ENCODE peak calls at places on chromosome 15, in five cellular contexts. Z is HTR-8/SVneo; C is stimulated activated CD8-positive, alpha-beta memory T cell treated with anti-CD3 and anti-CD28 coated beads, Interleukin-12 subunit alpha, Interleukin-12 subunit beta, amount 100 ng/mL, for 4 hours; I is NCI-H460; E is EL. D is an unnamed sample.

GRCh38 chr15:76529911-76530310 is 193.3 kb downstream of the ISL2 start:
- DNase-seq in E (peak; percentile 42), C (no peak), I (no peak), Z (no peak), D (no peak)

GRCh38 chr15:63109498-63110290 is 12.0 kb upstream of the LACTB start:
- DNase-seq in I (no peak), Z (no peak), E (no peak), C (no peak), D (no peak)

GRCh38 chr15:69812881-69813280 is 284.8 kb downstream of the TLE3 start:
- DNase-seq in Z (no peak), E (no peak), C (no peak), I (no peak), D (no peak)

GRCh38 chr15:84748274-84749110 is at the start of gene ZNF592:
- DNase-seq in I (peak; percentile 55), E (peak; percentile 80), Z (peak; percentile 59), C (peak; percentile 80), D (peak; percentile 89)

GRCh38 chr15:53367740-53368139 is 391.7 kb downstream of the WDR72 start:
- DNase-seq in C (no peak), I (no peak), Z (no peak), E (no peak), D (no peak)

GRCh38 chr15:96330450-96331140 is at the start of gene NR2F2:
- DNase-seq in I (peak; percentile 95), C (no peak), Z (peak; percentile 87), E (peak; percentile 99), D (peak; percentile 96)

GRCh38 chr15:52527196-52527897 is 1.3 kb downstream of the MYO5A start:
- DNase-seq in I (no peak), C (no peak), Z (no peak), E (no peak), D (no peak)

GRCh38 chr15:73932381-73933191 is 6.3 kb downstream of the LOXL1 start:
- DNase-seq in I (no peak), E (no peak), C (no peak), Z (no peak), D (no peak)

GRCh38 chr15:71237456-71238188 is 122.4 kb downstream of the THSD4 start:
- DNase-seq in I (peak; percentile 81), C (no peak), Z (peak; percentile 90), E (peak; percentile 93), D (peak; percentile 95)

GRCh38 chr15:67571643-67572415 is 29.3 kb downstream of the MAP2K5 start:
- DNase-seq in E (no peak), Z (no peak), I (no peak), C (no peak), D (no peak)

GRCh38 chr15:51386486-51386885 is 45.0 kb downstream of the GLDN start:
- DNase-seq in C (no peak), Z (no peak), E (no peak), I (no peak), D (no peak)

GRCh38 chr15:99365232-99365631 is 114.0 kb downstream of the LRRC28 start:
- DNase-seq in E (no peak), I (no peak), Z (no peak), C (no peak), D (no peak)

GRCh38 chr15:78732634-78733033 is 78.6 kb downstream of the ADAMTS7 start:
- DNase-seq in E (no peak), Z (no peak), I (no peak), C (no peak), D (no peak)

D was measured in AG08395.